ENCODE peak calls at places on chromosomes 13 and 19, in ten cellular contexts. H, O, X, J, N, U, B, G, D and A are unnamed samples.

GRCh38 chr13:46621133-46621532 is 68.2 kb downstream of the LRCH1 start:
- DNase-seq in D (no peak), U (no peak), N (no peak), H (no peak), O (no peak), J (no peak), X (no peak), B (no peak), G (no peak), A (no peak)

GRCh38 chr13:113897161-113897560 is 33.3 kb upstream of the GAS6 start:
- DNase-seq in G (peak), H (peak), B (peak), J (no peak), X (no peak), O (no peak), D (no peak), U (peak), N (peak), A (no peak)

GRCh38 chr19:18438331-18439024 is 545 bp upstream of the ISYNA1 start:
- DNase-seq in J (peak), U (no peak), G (peak), D (peak), O (no peak), H (peak), N (no peak), B (no peak), X (peak), A (peak)

GRCh38 chr19:45323671-45324081 is 1.0 kb upstream of the CKM start:
- DNase-seq in H (no peak), J (peak), X (no peak), U (no peak), N (no peak), O (no peak), D (no peak), B (no peak), G (no peak), A (no peak)

GRCh38 chr19:8393871-8394250 is 3.7 kb downstream of the RAB11B start:
- DNase-seq in U (no peak), X (no peak), G (no peak), O (no peak), H (no peak), B (no peak), D (no peak), J (no peak), N (no peak), A (no peak)

GRCh38 chr13:50124536-50125305 is 109.5 kb downstream of the KCNRG start:
- DNase-seq in J (peak), G (peak), D (peak), N (peak), O (peak), U (peak), B (peak), H (peak), X (peak), A (peak)

GRCh38 chr19:14337510-14337909 is 43.7 kb upstream of the ADGRE5 start:
- DNase-seq in J (peak), B (peak), U (no peak), D (no peak), O (no peak), X (no peak), H (no peak), N (no peak), G (no peak), A (no peak)

GRCh38 chr13:30108913-30109237 is 198.5 kb downstream of the KATNAL1 start:
- DNase-seq in J (no peak), N (peak), X (peak), O (no peak), D (no peak), B (peak), H (no peak), G (peak), U (no peak), A (no peak)

GRCh38 chr19:54373781-54374266 is 9.1 kb upstream of the LAIR1 start:
- DNase-seq in D (no peak), G (no peak), O (no peak), N (no peak), J (no peak), U (no peak), B (no peak), H (no peak), X (no peak), A (no peak)

GRCh38 chr13:21849323-21849722 is 178.4 kb downstream of the FGF9 start:
- DNase-seq in U (no peak), D (no peak), G (peak), H (no peak), J (peak), O (no peak), N (no peak), B (peak), X (no peak), A (no peak)

GRCh38 chr13:98930014-98930625 is 47.7 kb downstream of the DOCK9 start:
- DNase-seq in X (no peak), N (no peak), J (no peak), U (no peak), B (no peak), H (no peak), O (no peak), D (no peak), G (no peak), A (no peak)

GRCh38 chr13:107441279-107441678 is 774.1 kb downstream of the LIG4 start:
- DNase-seq in O (no peak), B (peak), G (no peak), N (no peak), H (peak), J (no peak), D (no peak), X (no peak), U (peak), A (no peak)

GRCh38 chr13:53042897-53043296 is 14.3 kb downstream of the OLFM4 start:
- DNase-seq in X (no peak), N (no peak), J (no peak), D (no peak), H (no peak), U (no peak), B (no peak), G (no peak), O (no peak), A (no peak)

GRCh38 chr19:47790398-47790814 is 11.9 kb downstream of the SELENOW start:
- DNase-seq in X (peak), O (peak), H (peak), G (peak), J (peak), N (peak), U (peak), D (peak), B (peak), A (peak)

GRCh38 chr19:1884719-1885334 is 469 bp downstream of the ABHD17A start:
- DNase-seq in H (no peak), B (no peak), U (no peak), X (peak), G (no peak), J (peak), O (no peak), D (no peak), N (no peak), A (no peak)

GRCh38 chr13:77724092-77724491 is 26.6 kb downstream of the SLAIN1 start:
- DNase-seq in X (no peak), B (no peak), O (no peak), J (no peak), H (no peak), N (no peak), D (no peak), G (no peak), U (no peak), A (no peak)

GRCh38 chr13:99417151-99417820 is 84.0 kb upstream of the TM9SF2 start:
- DNase-seq in G (no peak), D (no peak), U (no peak), B (no peak), H (no peak), O (no peak), J (peak), N (no peak), X (peak), A (peak)

GRCh38 chr13:44437356-44438233 is 64.0 kb downstream of the SERP2 start:
- DNase-seq in D (no peak), B (peak), J (peak), U (peak), G (peak), N (no peak), H (peak), X (no peak), O (no peak), A (no peak)

GRCh38 chr19:18239303-18239702 is 13.1 kb upstream of the PDE4C start:
- DNase-seq in D (no peak), J (peak), O (no peak), U (no peak), G (no peak), X (no peak), B (no peak), N (no peak), H (no peak), A (no peak)

GRCh38 chr13:109949395-109949794 is 163.0 kb upstream of the IRS2 start:
- DNase-seq in D (no peak), N (no peak), B (no peak), G (peak), X (no peak), H (no peak), U (peak), J (no peak), O (no peak), A (no peak)

GRCh38 chr19:35268546-35269424 is at the start of gene USF2:
- DNase-seq in G (no peak), X (no peak), H (peak), D (peak), U (peak), N (peak), O (no peak), B (peak), J (peak), A (peak)

GRCh38 chr13:99086149-99086868 is 108.4 kb upstream of the DOCK9 start:
- DNase-seq in J (peak), X (peak), B (peak), O (no peak), D (peak), U (peak), H (peak), N (no peak), G (peak), A (peak)

GRCh38 chr19:944171-944567 is 18.3 kb downstream of the ARID3A start:
- DNase-seq in X (no peak), G (no peak), D (peak), J (no peak), N (no peak), B (no peak), O (no peak), H (no peak), U (no peak), A (no peak)

GRCh38 chr13:97583884-97584497 is 150.0 kb downstream of the RAP2A start:
- DNase-seq in G (no peak), U (no peak), N (no peak), B (no peak), J (no peak), O (no peak), X (no peak), H (no peak), D (no peak), A (no peak)

GRCh38 chr19:33530842-33531241 is 9.3 kb upstream of the PEPD start:
- DNase-seq in U (no peak), N (no peak), H (no peak), B (no peak), D (no peak), O (no peak), X (no peak), J (no peak), G (no peak), A (no peak)

GRCh38 chr19:33530261-33530660 is 8.7 kb upstream of the PEPD start:
- DNase-seq in N (no peak), B (no peak), O (no peak), J (no peak), G (no peak), U (no peak), H (no peak), X (no peak), D (no peak), A (no peak)

GRCh38 chr19:33535176-33535575 is 13.6 kb upstream of the PEPD start:
- DNase-seq in U (peak), B (no peak), J (no peak), D (no peak), H (peak), X (no peak), N (no peak), G (peak), O (no peak), A (no peak)

GRCh38 chr19:33529094-33529676 is 7.6 kb upstream of the PEPD start:
- DNase-seq in G (no peak), D (no peak), N (no peak), O (no peak), B (no peak), J (no peak), X (no peak), U (no peak), H (no peak), A (no peak)

GRCh38 chr19:33532859-33533455 is 11.4 kb upstream of the PEPD start:
- DNase-seq in H (no peak), J (peak), U (no peak), O (no peak), D (no peak), G (no peak), N (no peak), B (no peak), X (no peak), A (peak)
- TF ChIP-seq CTCF in H (no peak), J (no peak), U (no peak), O (no peak), D (no peak), G (no peak), N (no peak), B (no peak), X (no peak), A (no peak)

GRCh38 chr13:55359067-55359466 is 1781.7 kb upstream of the PRR20A start:
- DNase-seq in B (no peak), D (no peak), J (no peak), O (no peak), N (no peak), G (no peak), H (no peak), U (no peak), X (no peak), A (no peak)
- TF ChIP-seq CTCF in B (no peak), D (no peak), J (peak), O (no peak), N (no peak), G (no peak), H (no peak), U (no peak), X (no peak), A (no peak)

GRCh38 chr13:74867460-74867859 is 614.5 kb downstream of the TBC1D4 start:
- DNase-seq in J (no peak), B (peak), U (peak), G (peak), X (no peak), H (no peak), N (no peak), D (no peak), O (no peak), A (no peak)
- TF ChIP-seq CTCF in J (no peak), B (no peak), U (no peak), G (no peak), X (no peak), H (no peak), N (no peak), D (no peak), O (no peak), A (no peak)

GRCh38 chr13:88978607-88979006 is 1307.4 kb downstream of the SLITRK5 start:
- DNase-seq in J (no peak), X (no peak), O (no peak), U (no peak), G (no peak), B (no peak), N (no peak), H (no peak), D (no peak), A (no peak)

GRCh38 chr13:88979465-88980180 is 1308.5 kb downstream of the SLITRK5 start:
- DNase-seq in X (no peak), N (no peak), U (peak), J (no peak), H (no peak), G (peak), D (no peak), O (no peak), B (peak), A (no peak)
- TF ChIP-seq CTCF in X (no peak), N (no peak), U (no peak), J (no peak), H (no peak), G (peak), D (no peak), O (peak), B (peak), A (no peak)